ENCODE peak calls at places on chromosomes 1 and 21, in five cellular contexts. Y is fibroblast of mammary gland, D is Calu3, P is WTC11, L is tibial artery. U is an unnamed sample.

GRCh38 chr21:15224346-15225086 is 159.7 kb upstream of the NRIP1 start:
- DNase-seq in Y (peak), D (peak), P (no peak), L (no peak), U (peak)

GRCh38 chr1:233338102-233338501 is 10.6 kb downstream of the MAP3K21 start:
- DNase-seq in Y (no peak), D (no peak), P (no peak), L (no peak), U (no peak)

GRCh38 chr1:62318756-62319544 is at the start of gene KANK4:
- DNase-seq in Y (no peak), D (no peak), P (peak), L (no peak), U (no peak)

GRCh38 chr1:151406176-151406575 is 6.8 kb downstream of the PSMB4 start:
- DNase-seq in Y (no peak), D (no peak), P (no peak), L (no peak), U (no peak)

GRCh38 chr1:145879775-145880174 is 5.9 kb downstream of the ANKRD35 start:
- DNase-seq in Y (no peak), D (no peak), P (no peak), L (peak), U (no peak)

GRCh38 chr1:244205906-244206305 is 154.8 kb downstream of the ZBTB18 start:
- DNase-seq in Y (no peak), D (no peak), P (no peak), L (no peak), U (no peak)

GRCh38 chr1:9169601-9170137 is 40.8 kb upstream of the GPR157 start:
- DNase-seq in Y (peak), D (no peak), P (no peak), L (no peak), U (no peak)

GRCh38 chr1:159647616-159648015 is 60.0 kb downstream of the APCS start:
- DNase-seq in Y (peak), D (no peak), P (no peak), L (no peak), U (peak)

GRCh38 chr21:38945536-38946245 is 140.0 kb downstream of the ETS2 start:
- DNase-seq in Y (no peak), D (no peak), P (peak), L (no peak), U (no peak)

GRCh38 chr1:218785928-218786327 is 387.8 kb upstream of the LYPLAL1 start:
- DNase-seq in Y (peak), D (no peak), P (no peak), L (peak), U (peak)

GRCh38 chr1:60345621-60346020 is 272.1 kb upstream of the C1orf87 start:
- DNase-seq in Y (peak), D (no peak), P (no peak), L (no peak), U (peak)

GRCh38 chr1:56866656-56867055 is 12.1 kb downstream of the C8A start:
- DNase-seq in Y (peak), D (no peak), P (no peak), L (no peak), U (no peak)

GRCh38 chr1:56715161-56715560 is 70.0 kb downstream of the PRKAA2 start:
- DNase-seq in Y (no peak), D (no peak), P (no peak), L (no peak), U (no peak)

GRCh38 chr1:35080171-35080854 is 1.1 kb downstream of the ZMYM1 start:
- DNase-seq in Y (no peak), D (no peak), P (no peak), L (no peak), U (no peak)

GRCh38 chr1:217674330-217674729 is 43.2 kb downstream of the SPATA17 start:
- DNase-seq in Y (no peak), D (no peak), P (no peak), L (no peak), U (no peak)

GRCh38 chr21:28773036-28773435 is 219.6 kb downstream of the LTN1 start:
- DNase-seq in Y (no peak), D (no peak), P (no peak), L (no peak), U (no peak)

GRCh38 chr1:2561898-2562895 is 6.0 kb downstream of the TNFRSF14 start:
- DNase-seq in Y (no peak), D (no peak), P (peak), L (no peak), U (no peak)

GRCh38 chr1:85048296-85049064 is at the start of gene MCOLN3:
- DNase-seq in Y (peak), D (peak), P (peak), L (no peak), U (peak)

GRCh38 chr1:198726455-198726854 is 87.6 kb downstream of the PTPRC start:
- DNase-seq in Y (peak), D (no peak), P (no peak), L (no peak), U (no peak)

GRCh38 chr1:41618871-41619270 is 134.4 kb upstream of the EDN2 start:
- DNase-seq in Y (no peak), D (no peak), P (no peak), L (no peak), U (no peak)

DNA sequence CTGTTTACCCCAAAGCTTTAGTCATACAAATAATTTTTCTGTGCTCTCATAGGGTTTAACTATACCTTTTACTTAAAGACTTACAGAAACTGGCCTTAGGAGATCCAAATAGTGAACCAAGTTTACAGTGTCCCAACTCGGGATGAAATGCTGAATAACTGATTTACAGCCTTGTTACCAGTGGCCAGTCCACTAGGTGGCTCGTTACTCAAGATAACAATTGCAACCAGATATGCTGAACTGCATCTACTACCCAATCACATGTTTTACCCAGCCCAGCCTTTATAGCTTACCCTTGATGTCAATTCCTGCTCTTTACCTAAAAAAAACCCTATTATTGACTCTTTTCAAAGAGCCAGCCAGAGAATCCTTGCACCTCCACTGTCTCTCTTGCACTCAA is 1148.8 kb upstream of the ADGRL4 start:
- DNase-seq in Y (peak), D (peak), P (no peak), L (no peak), U (peak)
- TF ChIP-seq CTCF in Y (peak), D (no peak), P (no peak), L (no peak), U (peak)

DNA sequence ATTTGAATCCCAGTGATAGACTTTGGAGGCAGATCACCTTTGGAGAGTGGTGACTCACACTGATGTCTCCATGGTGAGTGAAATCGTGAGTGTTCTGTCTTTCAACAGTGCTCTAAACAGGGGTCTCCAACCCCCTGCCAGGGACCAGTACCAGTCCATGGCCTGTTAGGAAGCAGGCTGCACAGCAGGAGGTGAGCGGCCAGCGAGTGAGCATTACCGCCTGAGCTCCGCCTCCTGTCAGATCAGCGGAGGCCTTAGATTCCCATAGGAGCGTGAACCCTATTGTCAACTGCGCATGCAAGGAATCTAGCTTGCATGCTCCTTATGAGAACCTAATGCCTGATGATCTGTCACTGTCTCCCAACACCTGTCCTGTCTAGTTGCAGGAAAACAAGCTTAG is 61.8 kb upstream of the B3GALNT2 start:
- DNase-seq in Y (no peak), D (no peak), P (peak), L (no peak), U (no peak)
- TF ChIP-seq CTCF in Y (no peak), D (no peak), P (no peak), L (no peak), U (no peak)

DNA sequence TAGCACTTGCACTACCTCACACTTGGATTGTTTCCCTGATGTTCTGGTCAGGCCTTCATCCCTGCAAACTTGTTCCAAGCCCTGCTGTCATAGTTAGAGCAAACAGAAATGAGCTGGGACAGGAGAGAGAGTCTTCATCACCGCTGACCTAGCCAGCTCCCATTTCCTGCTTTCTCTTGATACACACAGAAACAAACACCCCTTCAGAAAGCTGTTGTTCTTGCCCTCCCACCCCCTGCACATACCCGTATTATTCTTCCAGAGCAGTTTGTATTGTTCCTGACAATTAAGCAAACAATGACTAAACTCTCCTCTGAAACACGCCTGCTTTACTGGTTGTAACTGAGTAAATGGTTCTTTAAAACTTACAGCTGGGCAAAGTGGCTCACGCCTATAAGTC is 2.9 kb upstream of the SYT2 start:
- DNase-seq in Y (no peak), D (peak), P (no peak), L (no peak), U (no peak)
- TF ChIP-seq CTCF in Y (no peak), D (no peak), P (no peak), L (no peak), U (no peak)

GRCh38 chr1:22888320-22889075 is 84.2 kb downstream of the LACTBL1 start:
- DNase-seq in Y (peak), D (no peak), P (no peak), L (no peak), U (peak)
- TF ChIP-seq CTCF in Y (no peak), D (no peak), P (no peak), L (no peak), U (no peak)

DNA sequence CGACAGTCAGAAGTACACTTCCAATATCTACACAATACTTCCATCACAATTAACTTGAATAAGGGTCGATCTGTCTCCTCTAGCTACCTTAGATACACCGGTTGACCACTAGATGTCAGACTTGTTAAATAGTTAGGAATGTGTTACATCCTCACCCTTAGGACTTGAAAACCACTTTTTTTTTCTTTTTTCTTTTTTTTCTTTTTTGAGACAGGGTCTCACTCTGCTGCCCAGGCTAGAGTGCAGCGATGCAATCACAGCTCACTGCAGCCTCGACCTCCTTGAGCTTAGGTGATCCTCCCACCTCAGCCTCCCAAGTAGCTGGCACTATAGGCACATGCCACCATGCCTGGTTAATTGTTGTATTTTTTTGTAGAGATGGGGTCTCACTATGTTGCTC is 120.4 kb upstream of the GREM2 start:
- DNase-seq in Y (peak), D (peak), P (no peak), L (no peak), U (peak)
- TF ChIP-seq CTCF in Y (peak), D (peak), P (peak), L (peak), U (peak)

DNA sequence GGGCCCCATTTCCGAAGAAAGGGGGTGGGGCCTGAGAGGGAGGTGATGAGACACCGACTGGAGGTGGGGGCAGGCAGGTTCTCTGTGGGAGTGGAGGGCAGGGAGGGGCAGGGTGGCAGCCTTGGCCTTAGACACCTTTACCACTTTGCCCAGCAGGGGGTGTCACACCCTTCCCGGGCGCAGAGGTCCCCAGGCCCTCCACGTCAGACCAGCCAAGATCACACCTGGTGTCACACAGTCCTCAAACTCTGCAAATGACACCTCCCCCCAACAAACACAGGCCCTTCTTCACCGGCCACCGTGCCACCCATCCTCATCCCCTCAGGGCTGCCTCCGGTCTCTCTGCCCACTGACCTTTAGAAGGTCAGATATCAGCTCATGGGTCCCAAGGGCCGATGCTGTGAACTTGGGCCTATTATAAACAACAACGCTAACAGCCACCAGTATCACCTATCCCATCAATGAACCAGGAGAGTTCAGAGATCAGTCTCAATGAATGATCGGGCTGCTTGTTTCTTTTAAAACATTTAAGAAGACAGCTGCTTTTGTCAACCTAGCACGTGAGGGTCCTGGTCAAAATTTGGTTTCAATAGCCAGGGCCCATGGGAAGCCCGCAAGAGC is 103.9 kb downstream of the CASZ1 start:
- DNase-seq in Y (no peak), D (peak), P (no peak), L (no peak), U (peak)
- TF ChIP-seq CTCF in Y (peak), D (peak), P (no peak), L (no peak), U (peak)

DNA sequence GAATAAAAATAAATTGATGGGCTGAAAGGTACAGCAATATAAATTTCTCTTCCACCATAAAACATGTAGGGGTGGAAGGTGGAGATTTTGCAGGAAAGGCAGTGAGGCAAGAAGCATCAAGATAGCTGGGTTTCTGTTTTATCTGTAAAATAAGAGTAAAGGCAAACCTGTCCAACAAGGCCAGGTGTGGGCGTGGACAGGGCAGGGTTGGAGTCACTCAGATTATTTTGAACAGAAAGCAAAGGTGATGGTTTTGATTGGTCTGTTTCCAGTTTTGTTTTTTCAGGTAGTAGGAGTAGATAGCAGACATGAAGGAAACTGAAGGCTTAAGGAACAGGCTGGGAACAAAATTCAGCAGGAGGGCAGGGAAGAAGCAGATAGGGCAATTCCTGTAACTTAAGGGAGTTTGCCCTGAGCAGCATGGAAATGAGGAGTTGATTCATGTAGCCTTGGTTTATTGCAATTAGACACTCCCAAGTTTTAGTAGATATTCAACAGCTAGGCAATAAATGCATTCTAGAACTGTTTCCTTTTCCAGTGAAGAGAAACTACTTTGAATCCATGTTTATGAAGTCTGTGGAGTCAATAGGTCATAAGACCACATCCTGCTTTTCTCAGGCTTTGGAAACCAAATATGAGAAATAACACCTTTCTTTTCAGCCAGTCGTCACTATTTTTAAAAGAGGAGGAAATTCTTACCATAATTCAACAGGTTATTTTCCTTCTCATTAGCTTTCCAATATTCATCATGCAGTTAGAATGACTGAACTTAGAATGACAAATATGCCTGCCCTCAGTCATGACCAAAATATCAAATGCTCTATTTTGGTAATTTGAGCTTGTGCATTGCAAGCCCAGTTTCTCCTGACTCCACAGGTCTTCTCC is 38.7 kb upstream of the CD55 start:
- DNase-seq in Y (no peak), D (peak), P (no peak), L (no peak), U (no peak)
- TF ChIP-seq CTCF in Y (no peak), D (no peak), P (no peak), L (no peak), U (no peak)

GRCh38 chr1:183471748-183472487 is 381 bp upstream of the SMG7 start:
- DNase-seq in Y (peak), D (peak), P (peak), L (peak), U (peak)
- TF ChIP-seq CTCF in Y (no peak), D (no peak), P (no peak), L (no peak), U (no peak)